ENCODE peak calls at places on chromosomes 16 and 17, in six cellular contexts. C is GM06990, S is AG04450, H is A549, A is GM23338, V is HL-60. K is an unnamed sample.

GRCh38 chr17:46044286-46044928 is 45.4 kb downstream of the STH start:
- DNase-seq in A (peak; percentile 96), H (peak; percentile 81), S (peak; percentile 82), C (no peak), V (peak; percentile 31), K (no peak)

GRCh38 chr17:2580641-2581040 is 12.8 kb upstream of the PAFAH1B1 start:
- DNase-seq in C (no peak), V (no peak), H (no peak), S (no peak), A (no peak), K (no peak)

GRCh38 chr17:61285483-61286320 is 113.9 kb upstream of the TBX2 start:
- DNase-seq in H (no peak), A (peak; percentile 70), V (no peak), S (peak; percentile 85), C (no peak), K (no peak)

GRCh38 chr17:7191571-7192270 is 12.6 kb upstream of the ASGR1 start:
- DNase-seq in C (no peak), A (peak; percentile 94), S (no peak), V (no peak), H (peak; percentile 82), K (peak; percentile 53)

GRCh38 chr16:88061346-88062110 is 110.3 kb downstream of the BANP start:
- DNase-seq in H (no peak), A (no peak), S (no peak), C (no peak), V (no peak), K (no peak)

GRCh38 chr16:8511464-8511863 is 78.8 kb downstream of the TMEM114 start:
- DNase-seq in C (no peak), S (no peak), V (no peak), H (no peak), A (no peak), K (no peak)

GRCh38 chr17:73510981-73511442 is 133.2 kb downstream of the SDK2 start:
- DNase-seq in A (no peak), S (no peak), V (no peak), C (no peak), H (no peak), K (peak; percentile 59)

GRCh38 chr16:50627419-50627818 is 53.7 kb downstream of the SNX20 start:
- DNase-seq in V (no peak), S (no peak), H (no peak), A (peak; percentile 74), C (no peak), K (no peak)

GRCh38 chr16:10103096-10103495 is 79.1 kb downstream of the GRIN2A start:
- DNase-seq in C (no peak), S (no peak), V (no peak), A (no peak), H (no peak), K (no peak)

GRCh38 chr17:8555062-8555461 is 75.5 kb downstream of the MYH10 start:
- DNase-seq in A (no peak), H (no peak), C (no peak), V (no peak), S (no peak), K (no peak)

GRCh38 chr17:51860934-51861561 is 297.5 kb downstream of the CA10 start:
- DNase-seq in H (peak; percentile 7), S (no peak), C (no peak), A (peak; percentile 90), V (peak; percentile 13), K (no peak)

GRCh38 chr16:19844945-19845641 is 39.6 kb downstream of the GPRC5B start:
- DNase-seq in H (peak; percentile 50), A (no peak), V (no peak), S (peak; percentile 78), C (no peak), K (no peak)

GRCh38 chr16:20862162-20862960 is 37.8 kb downstream of the DCUN1D3 start:
- DNase-seq in S (no peak), C (no peak), A (no peak), H (no peak), V (no peak), K (no peak)

GRCh38 chr16:19468300-19468699 is 50.6 kb downstream of the TMC5 start:
- DNase-seq in V (no peak), H (no peak), S (no peak), A (no peak), C (no peak), K (no peak)

GRCh38 chr16:85027349-85027967 is at the start of gene KIAA0513:
- DNase-seq in A (peak; percentile 94), S (peak; percentile 84), H (peak; percentile 86), V (peak; percentile 85), C (peak; percentile 94), K (no peak)

GRCh38 chr16:87831421-87832136 is 37.7 kb downstream of the SLC7A5 start:
- DNase-seq in S (no peak), V (no peak), H (no peak), C (no peak), A (no peak), K (no peak)

GRCh38 chr16:21301168-21301894 is 23.2 kb upstream of the CRYM start:
- DNase-seq in H (peak; percentile 91), S (no peak), C (peak; percentile 85), V (peak; percentile 92), A (peak; percentile 81), K (peak; percentile 90)

GRCh38 chr17:75814900-75815373 is 29.3 kb downstream of the UNC13D start:
- DNase-seq in H (no peak), A (no peak), V (no peak), S (peak; percentile 39), C (no peak), K (no peak)

GRCh38 chr16:290681-291405 is 7.9 kb downstream of the PDIA2 start:
- DNase-seq in A (no peak), S (no peak), H (no peak), C (no peak), V (no peak), K (peak; percentile 90)

GRCh38 chr16:290015-290680 is 7.2 kb downstream of the PDIA2 start:
- DNase-seq in S (no peak), V (no peak), A (no peak), H (no peak), C (no peak), K (peak; percentile 87)

GRCh38 chr16:291539-291938 is 8.6 kb downstream of the PDIA2 start:
- DNase-seq in C (no peak), H (no peak), V (no peak), S (no peak), A (no peak), K (peak; percentile 87)

GRCh38 chr16:287981-288920 is 5.3 kb downstream of the PDIA2 start:
- DNase-seq in C (no peak), S (no peak), H (no peak), V (no peak), A (no peak), K (no peak)

DNA sequence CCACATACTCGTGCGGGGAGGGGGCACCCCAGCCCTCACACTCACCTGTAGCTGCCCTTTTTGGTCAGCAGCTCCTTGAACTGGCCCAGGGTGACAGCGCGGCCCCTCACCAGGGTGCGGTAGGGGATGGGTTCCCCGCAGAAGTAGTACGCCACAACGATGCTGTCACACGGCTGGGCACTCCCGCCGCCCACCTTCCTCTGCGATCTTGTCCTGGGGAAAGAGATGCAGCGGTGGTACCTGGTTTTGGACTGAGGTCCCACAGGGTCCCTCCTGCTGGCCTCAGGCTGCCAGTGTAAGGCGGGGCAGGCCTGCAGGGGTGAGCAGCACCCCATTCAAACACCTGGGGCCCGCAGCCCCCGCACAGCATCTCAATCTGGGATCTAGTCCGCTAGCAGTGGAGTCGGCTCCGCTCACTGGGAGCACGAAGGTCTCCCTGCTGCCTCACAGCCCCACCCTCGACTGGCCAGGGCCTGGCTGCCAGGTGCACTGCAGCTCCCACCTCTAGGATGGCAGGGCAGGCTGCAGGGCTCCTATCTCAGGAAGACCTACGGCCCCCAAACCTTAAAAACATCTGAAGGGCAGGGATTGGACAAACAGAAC is 6.5 kb downstream of the PDIA2 start:
- DNase-seq in C (no peak), H (no peak), S (no peak), V (no peak), A (no peak), K (no peak)
- TF ChIP-seq CTCF in C (no peak), H (no peak), S (no peak), V (no peak), A (no peak), K (no peak)

DNA sequence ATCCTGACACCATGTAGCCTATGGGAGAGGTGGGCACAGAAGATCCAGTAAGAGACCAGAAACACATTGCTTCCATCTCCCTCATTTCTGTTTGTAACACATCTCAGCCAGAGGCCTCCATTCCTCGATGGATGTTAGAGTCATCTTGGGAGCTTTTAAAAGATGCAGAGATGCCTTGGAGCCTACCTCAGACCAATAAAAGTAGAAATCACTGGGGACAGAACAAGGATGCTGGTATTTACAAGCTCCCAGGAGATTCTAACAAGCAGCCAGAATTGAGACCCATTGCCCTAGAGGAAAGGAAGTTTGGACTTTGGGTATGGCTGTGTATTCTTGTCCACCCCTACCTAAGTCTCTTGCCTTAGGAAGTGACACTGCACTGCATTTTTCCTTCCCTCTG is 40.8 kb downstream of the HS3ST3A1 start:
- DNase-seq in H (no peak), A (no peak), S (no peak), C (no peak), V (no peak), K (no peak)
- TF ChIP-seq CTCF in H (no peak), A (no peak), S (no peak), C (no peak), V (no peak), K (no peak)

GRCh38 chr17:42537826-42538451 is 1.9 kb downstream of the NAGLU start:
- DNase-seq in H (no peak), A (no peak), S (no peak), V (no peak), C (no peak), K (no peak)
- TF ChIP-seq CTCF in H (no peak), A (no peak), S (no peak), V (no peak), C (no peak), K (no peak)

GRCh38 chr16:11835309-11835708 is 16.0 kb downstream of the RSL1D1 start:
- DNase-seq in C (no peak), A (no peak), H (no peak), S (no peak), V (no peak), K (peak; percentile 63)

GRCh38 chr16:11835891-11836652 is 15.3 kb downstream of the RSL1D1 start:
- DNase-seq in A (peak; percentile 41), S (no peak), C (no peak), H (no peak), V (no peak), K (peak; percentile 17)

GRCh38 chr16:11828696-11829095 is 22.6 kb downstream of the RSL1D1 start:
- DNase-seq in H (no peak), V (no peak), C (no peak), S (no peak), A (no peak), K (no peak)

GRCh38 chr16:11836653-11837244 is 14.6 kb downstream of the RSL1D1 start:
- DNase-seq in A (peak; percentile 53), C (no peak), V (no peak), S (no peak), H (no peak), K (no peak)

DNA sequence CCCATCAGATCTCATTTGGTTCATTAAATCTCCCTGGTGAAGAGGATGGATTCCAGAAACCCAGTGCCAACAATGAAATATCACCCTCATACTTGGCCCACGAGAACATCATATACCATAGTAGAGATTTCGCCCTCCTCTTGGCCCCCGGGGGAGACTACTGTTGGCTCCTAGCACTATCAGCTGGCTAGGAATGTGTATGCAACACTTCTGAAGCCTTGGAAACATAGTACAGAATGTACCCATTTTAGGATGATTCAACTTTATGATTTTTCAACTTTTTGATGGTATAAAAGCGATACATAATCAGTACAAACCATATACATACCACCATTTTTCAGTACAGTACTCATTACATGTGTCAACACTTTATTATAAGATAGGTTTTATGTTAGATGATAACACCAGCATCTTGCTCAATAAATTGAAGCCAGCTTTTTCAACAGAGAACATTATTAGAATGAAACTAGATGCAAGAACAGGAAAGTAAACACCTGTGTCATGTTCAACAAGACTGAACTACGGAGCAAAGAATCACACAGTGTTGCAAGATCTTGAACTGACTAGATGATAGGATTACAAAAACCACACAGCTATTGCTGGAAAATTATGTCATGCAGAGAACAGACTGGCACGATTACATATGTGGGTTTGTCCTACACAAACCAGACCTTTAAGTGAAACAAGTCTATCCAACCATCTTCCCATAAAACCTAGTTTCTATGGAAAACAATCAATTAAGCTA is 17.2 kb downstream of the RSL1D1 start:
- DNase-seq in C (no peak), V (peak; percentile 81), S (peak; percentile 58), A (no peak), H (no peak), K (no peak)
- TF ChIP-seq CTCF in C (no peak), V (no peak), S (no peak), A (no peak), H (no peak), K (no peak)